ENCODE peak calls at places on chromosomes 4 and X, in four cellular contexts. One of them, this sample, is unnamed.

GRCh38 chrX:121869876-121870477 is 822.6 kb downstream of the GLUD2 start:
- DNase-seq in AML-193: no peak
- DNase-seq in stimulated activated CD8-positive, alpha-beta memory T cell treated with anti-CD3 and anti-CD28 coated beads, Interleukin-15, amount 100 ng/mL, for 4 hours: no peak
- DNase-seq in epithelial cell of esophagus: no peak
- DNase-seq in this sample: no peak

GRCh38 chr4:173821851-173822250 is 291.8 kb upstream of the HAND2 start:
- DNase-seq in AML-193: no peak
- DNase-seq in stimulated activated CD8-positive, alpha-beta memory T cell treated with anti-CD3 and anti-CD28 coated beads, Interleukin-15, amount 100 ng/mL, for 4 hours: no peak
- DNase-seq in epithelial cell of esophagus: no peak
- DNase-seq in this sample: no peak

GRCh38 chr4:174521800-174522182 is 497 bp downstream of the HPGD start:
- DNase-seq in AML-193: no peak
- DNase-seq in stimulated activated CD8-positive, alpha-beta memory T cell treated with anti-CD3 and anti-CD28 coated beads, Interleukin-15, amount 100 ng/mL, for 4 hours: no peak
- DNase-seq in epithelial cell of esophagus: peak
- DNase-seq in this sample: peak

GRCh38 chrX:9471571-9471985 is 6.7 kb downstream of the TBL1X start:
- DNase-seq in AML-193: no peak
- DNase-seq in stimulated activated CD8-positive, alpha-beta memory T cell treated with anti-CD3 and anti-CD28 coated beads, Interleukin-15, amount 100 ng/mL, for 4 hours: no peak
- DNase-seq in epithelial cell of esophagus: no peak
- DNase-seq in this sample: no peak

GRCh38 chrX:38154340-38154739 is 66.3 kb downstream of the SRPX start:
- DNase-seq in AML-193: no peak
- DNase-seq in stimulated activated CD8-positive, alpha-beta memory T cell treated with anti-CD3 and anti-CD28 coated beads, Interleukin-15, amount 100 ng/mL, for 4 hours: no peak
- DNase-seq in epithelial cell of esophagus: no peak
- DNase-seq in this sample: no peak

GRCh38 chr4:88967883-88968316 is 89.1 kb downstream of the FAM13A start:
- DNase-seq in AML-193: no peak
- DNase-seq in stimulated activated CD8-positive, alpha-beta memory T cell treated with anti-CD3 and anti-CD28 coated beads, Interleukin-15, amount 100 ng/mL, for 4 hours: no peak
- DNase-seq in epithelial cell of esophagus: peak
- DNase-seq in this sample: no peak

GRCh38 chr4:74624351-74625151 is 169.8 kb downstream of the BTC start:
- DNase-seq in AML-193: peak
- DNase-seq in stimulated activated CD8-positive, alpha-beta memory T cell treated with anti-CD3 and anti-CD28 coated beads, Interleukin-15, amount 100 ng/mL, for 4 hours: no peak
- DNase-seq in epithelial cell of esophagus: peak
- DNase-seq in this sample: no peak

GRCh38 chr4:478373-478772 is 20.6 kb downstream of the ZNF721 start:
- DNase-seq in AML-193: no peak
- DNase-seq in stimulated activated CD8-positive, alpha-beta memory T cell treated with anti-CD3 and anti-CD28 coated beads, Interleukin-15, amount 100 ng/mL, for 4 hours: no peak
- DNase-seq in epithelial cell of esophagus: peak
- DNase-seq in this sample: no peak

GRCh38 chr4:67397931-67398330 is 147.4 kb downstream of the CENPC start:
- DNase-seq in AML-193: no peak
- DNase-seq in stimulated activated CD8-positive, alpha-beta memory T cell treated with anti-CD3 and anti-CD28 coated beads, Interleukin-15, amount 100 ng/mL, for 4 hours: no peak
- DNase-seq in epithelial cell of esophagus: no peak
- DNase-seq in this sample: no peak

GRCh38 chr4:40283968-40284367 is 51.2 kb upstream of the CHRNA9 start:
- DNase-seq in AML-193: no peak
- DNase-seq in stimulated activated CD8-positive, alpha-beta memory T cell treated with anti-CD3 and anti-CD28 coated beads, Interleukin-15, amount 100 ng/mL, for 4 hours: peak
- DNase-seq in epithelial cell of esophagus: peak
- DNase-seq in this sample: no peak

GRCh38 chr4:40197879-40198689 is 1.3 kb downstream of the RHOH start:
- DNase-seq in AML-193: no peak
- DNase-seq in stimulated activated CD8-positive, alpha-beta memory T cell treated with anti-CD3 and anti-CD28 coated beads, Interleukin-15, amount 100 ng/mL, for 4 hours: no peak
- DNase-seq in epithelial cell of esophagus: no peak
- DNase-seq in this sample: no peak

GRCh38 chr4:138939960-138940359 is 75.6 kb upstream of the NOCT start:
- DNase-seq in AML-193: no peak
- DNase-seq in stimulated activated CD8-positive, alpha-beta memory T cell treated with anti-CD3 and anti-CD28 coated beads, Interleukin-15, amount 100 ng/mL, for 4 hours: no peak
- DNase-seq in epithelial cell of esophagus: no peak
- DNase-seq in this sample: no peak

GRCh38 chrX:110477593-110478228 is 119.1 kb downstream of the RTL9 start:
- DNase-seq in AML-193: no peak
- DNase-seq in stimulated activated CD8-positive, alpha-beta memory T cell treated with anti-CD3 and anti-CD28 coated beads, Interleukin-15, amount 100 ng/mL, for 4 hours: no peak
- DNase-seq in epithelial cell of esophagus: no peak
- DNase-seq in this sample: no peak

GRCh38 chrX:150870059-150870458 is 28.4 kb downstream of the CD99L2 start:
- DNase-seq in AML-193: no peak
- DNase-seq in stimulated activated CD8-positive, alpha-beta memory T cell treated with anti-CD3 and anti-CD28 coated beads, Interleukin-15, amount 100 ng/mL, for 4 hours: no peak
- DNase-seq in epithelial cell of esophagus: no peak
- DNase-seq in this sample: no peak

GRCh38 chr4:110629780-110630500 is 7.1 kb upstream of the PITX2 start:
- DNase-seq in AML-193: no peak
- DNase-seq in stimulated activated CD8-positive, alpha-beta memory T cell treated with anti-CD3 and anti-CD28 coated beads, Interleukin-15, amount 100 ng/mL, for 4 hours: no peak
- DNase-seq in epithelial cell of esophagus: no peak
- DNase-seq in this sample: no peak

GRCh38 chr4:164935363-164935762 is 42.1 kb downstream of the TRIM61 start:
- DNase-seq in AML-193: no peak
- DNase-seq in stimulated activated CD8-positive, alpha-beta memory T cell treated with anti-CD3 and anti-CD28 coated beads, Interleukin-15, amount 100 ng/mL, for 4 hours: no peak
- DNase-seq in epithelial cell of esophagus: no peak
- DNase-seq in this sample: no peak

GRCh38 chr4:98603683-98604573 is 54.5 kb downstream of the TSPAN5 start:
- DNase-seq in AML-193: no peak
- DNase-seq in stimulated activated CD8-positive, alpha-beta memory T cell treated with anti-CD3 and anti-CD28 coated beads, Interleukin-15, amount 100 ng/mL, for 4 hours: no peak
- DNase-seq in epithelial cell of esophagus: no peak
- DNase-seq in this sample: no peak

GRCh38 chr4:136985683-136986082 is 546.6 kb downstream of the PCDH18 start:
- DNase-seq in AML-193: no peak
- DNase-seq in stimulated activated CD8-positive, alpha-beta memory T cell treated with anti-CD3 and anti-CD28 coated beads, Interleukin-15, amount 100 ng/mL, for 4 hours: no peak
- DNase-seq in epithelial cell of esophagus: no peak
- DNase-seq in this sample: no peak

GRCh38 chr4:43999669-44000068 is 448.9 kb downstream of the KCTD8 start:
- DNase-seq in AML-193: no peak
- DNase-seq in stimulated activated CD8-positive, alpha-beta memory T cell treated with anti-CD3 and anti-CD28 coated beads, Interleukin-15, amount 100 ng/mL, for 4 hours: no peak
- DNase-seq in epithelial cell of esophagus: no peak
- DNase-seq in this sample: no peak